ENCODE peak calls at places on chromosomes 3 and 15, in six cellular contexts. M is A549, B is IMR-90, H is K562, L is HepG2, R is GM12878. Y is an unnamed sample.

GRCh38 chr15:66907826-66908502 is 157.4 kb upstream of the SMAD3 start:
- DNase-seq in H (no peak), B (peak), R (peak), M (no peak), L (peak), Y (no peak)

GRCh38 chr3:171470714-171471227 is 10.6 kb upstream of the TNIK start:
- DNase-seq in R (no peak), B (no peak), L (no peak), H (peak), M (no peak), Y (no peak)

GRCh38 chr15:35471024-35471423 is 74.9 kb downstream of the DPH6 start:
- DNase-seq in B (no peak), H (no peak), M (no peak), R (no peak), L (no peak), Y (no peak)

GRCh38 chr3:54870423-54870822 is 57.4 kb downstream of the LRTM1 start:
- DNase-seq in R (no peak), H (peak), B (peak), M (peak), L (peak), Y (peak)

GRCh38 chr15:92109485-92109884 is 256.0 kb downstream of the SLCO3A1 start:
- DNase-seq in M (no peak), R (no peak), L (no peak), H (no peak), B (no peak), Y (no peak)

GRCh38 chr15:88274534-88275460 is 18.3 kb upstream of the NTRK3 start:
- DNase-seq in H (peak), M (peak), R (no peak), L (peak), B (peak), Y (peak)

GRCh38 chr3:74268753-74269152 is 345.7 kb downstream of the CNTN3 start:
- DNase-seq in B (peak), M (no peak), L (no peak), R (no peak), H (no peak), Y (no peak)

GRCh38 chr3:117885046-117885445 is 1149.6 kb downstream of the IGSF11 start:
- DNase-seq in M (no peak), H (no peak), L (no peak), B (no peak), R (no peak), Y (no peak)

GRCh38 chr3:138257986-138258385 is 70.9 kb downstream of the ARMC8 start:
- DNase-seq in H (no peak), M (no peak), B (no peak), L (no peak), R (no peak), Y (no peak)

GRCh38 chr3:55875137-55875536 is 388.0 kb upstream of the WNT5A start:
- DNase-seq in R (no peak), H (no peak), L (no peak), B (peak), M (no peak), Y (no peak)

GRCh38 chr15:40379853-40380252 is 2.7 kb upstream of the KNSTRN start:
- DNase-seq in B (peak), M (peak), R (no peak), L (peak), H (no peak), Y (no peak)

GRCh38 chr3:71197841-71198565 is 385.5 kb downstream of the FOXP1 start:
- DNase-seq in H (no peak), R (no peak), M (no peak), L (no peak), B (no peak), Y (no peak)

GRCh38 chr3:48398701-48399386 is 26.8 kb downstream of the FBXW12 start:
- DNase-seq in B (no peak), L (no peak), R (no peak), H (no peak), M (no peak), Y (peak)

GRCh38 chr15:61228025-61228901 is 839 bp downstream of the RORA start:
- DNase-seq in L (no peak), H (no peak), B (peak), M (peak), R (no peak), Y (peak)

GRCh38 chr3:78919021-78919755 is 848.6 kb downstream of the ROBO1 start:
- DNase-seq in B (peak), H (no peak), M (peak), R (peak), L (peak), Y (no peak)

GRCh38 chr3:57157666-57158065 is 7.5 kb downstream of the IL17RD start:
- DNase-seq in R (no peak), M (no peak), H (no peak), L (no peak), B (no peak), Y (no peak)

GRCh38 chr15:74405823-74406222 is 27.9 kb downstream of the SEMA7A start:
- DNase-seq in B (no peak), L (no peak), R (no peak), H (no peak), M (no peak), Y (no peak)

GRCh38 chr3:27728195-27729087 is 6.3 kb upstream of the EOMES start:
- DNase-seq in H (peak), R (no peak), B (no peak), M (no peak), L (peak), Y (peak)

GRCh38 chr3:55629432-55629831 is 142.3 kb upstream of the WNT5A start:
- DNase-seq in L (no peak), M (no peak), H (no peak), B (peak), R (no peak), Y (no peak)

GRCh38 chr3:11637901-11638668 is 5.6 kb downstream of the VGLL4 start:
- DNase-seq in L (no peak), H (no peak), M (no peak), R (no peak), B (peak), Y (peak)

GRCh38 chr3:49035278-49035677 is 6.1 kb upstream of the IMPDH2 start:
- DNase-seq in R (no peak), H (no peak), B (no peak), L (no peak), M (no peak), Y (no peak)

GRCh38 chr3:122030381-122031122 is 8.5 kb upstream of the ILDR1 start:
- DNase-seq in R (peak), B (peak), M (no peak), H (no peak), L (no peak), Y (no peak)

GRCh38 chr3:49873623-49874022 is 3.9 kb upstream of the CAMKV start:
- DNase-seq in M (no peak), L (peak), B (no peak), R (no peak), H (no peak), Y (peak)

GRCh38 chr3:42731476-42732195 is 29.0 kb upstream of the HHATL start:
- DNase-seq in B (no peak), R (no peak), H (no peak), M (no peak), L (no peak), Y (no peak)

GRCh38 chr15:45064386-45064785 is 41.4 kb downstream of the SORD start:
- DNase-seq in L (peak), M (no peak), R (no peak), B (peak), H (no peak), Y (no peak)

GRCh38 chr3:113110263-113110662 is 101.1 kb upstream of the BOC start:
- DNase-seq in L (no peak), M (no peak), B (no peak), R (no peak), H (no peak), Y (no peak)

GRCh38 chr3:181292984-181293383 is 303.4 kb upstream of the DNAJC19 start:
- DNase-seq in L (no peak), H (no peak), R (no peak), M (no peak), B (peak), Y (no peak)

GRCh38 chr3:18019178-18019530 is 276.7 kb upstream of the TBC1D5 start:
- DNase-seq in M (no peak), B (no peak), R (no peak), H (no peak), L (no peak), Y (no peak)

DNA sequence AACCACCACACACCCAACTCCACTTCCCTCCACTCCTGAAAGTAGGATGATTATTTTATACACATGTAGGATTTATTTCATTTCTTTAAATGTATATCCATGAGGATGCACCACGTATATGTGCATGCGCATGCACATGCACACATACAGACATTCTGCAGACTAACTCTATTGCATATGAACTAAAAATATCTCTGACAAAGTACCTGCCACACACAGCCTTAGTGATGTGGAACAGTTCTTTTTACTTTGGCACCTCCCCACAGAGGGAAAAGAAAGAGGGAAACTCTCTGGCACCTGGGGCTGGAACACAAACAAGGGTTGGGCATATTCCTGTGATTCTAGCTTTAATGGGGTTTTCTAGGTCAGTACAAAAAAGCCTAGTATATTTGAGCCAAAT is 138.2 kb downstream of the CLASP2 start:
- DNase-seq in B (no peak), M (no peak), L (no peak), R (no peak), H (no peak), Y (no peak)
- TF ChIP-seq SMC3 in B (no peak), M (no peak), L (no peak), R (no peak), H (no peak), Y (no peak)

DNA sequence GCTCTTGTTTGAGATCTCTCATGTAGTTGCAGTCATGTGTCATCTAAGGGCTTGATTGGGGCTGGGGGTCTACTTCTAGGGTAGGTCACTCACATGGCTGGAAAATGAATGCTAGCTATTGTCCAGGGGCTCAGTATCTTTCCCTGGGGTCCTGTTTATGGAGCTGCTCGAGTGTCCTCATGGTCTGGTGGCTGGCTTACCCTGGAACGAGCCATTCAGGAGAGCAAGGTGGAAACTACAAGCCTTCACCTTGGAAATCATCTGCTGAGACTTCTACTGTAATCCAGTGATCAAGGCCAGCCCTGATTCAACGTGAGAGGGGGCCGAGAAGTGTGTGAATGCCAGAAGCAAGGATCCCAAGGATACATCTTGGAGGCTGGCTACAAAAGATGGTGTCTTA is 16.2 kb upstream of the RHCG start:
- DNase-seq in B (no peak), L (no peak), R (no peak), H (no peak), M (no peak), Y (no peak)
- TF ChIP-seq SMC3 in B (no peak), L (no peak), R (no peak), H (no peak), M (no peak), Y (no peak)

GRCh38 chr3:10328460-10329071 is 7.7 kb upstream of the SEC13 start:
- DNase-seq in B (no peak), M (no peak), R (no peak), L (no peak), H (no peak), Y (no peak)

GRCh38 chr3:10332481-10333358 is 11.8 kb upstream of the SEC13 start:
- DNase-seq in R (no peak), M (no peak), H (no peak), L (no peak), B (no peak), Y (no peak)

GRCh38 chr3:10331320-10331719 is 10.4 kb upstream of the SEC13 start:
- DNase-seq in L (no peak), M (no peak), H (no peak), B (no peak), R (no peak), Y (no peak)

GRCh38 chr3:10329495-10330015 is 8.6 kb upstream of the SEC13 start:
- DNase-seq in L (no peak), M (no peak), R (no peak), H (no peak), B (no peak), Y (no peak)

DNA sequence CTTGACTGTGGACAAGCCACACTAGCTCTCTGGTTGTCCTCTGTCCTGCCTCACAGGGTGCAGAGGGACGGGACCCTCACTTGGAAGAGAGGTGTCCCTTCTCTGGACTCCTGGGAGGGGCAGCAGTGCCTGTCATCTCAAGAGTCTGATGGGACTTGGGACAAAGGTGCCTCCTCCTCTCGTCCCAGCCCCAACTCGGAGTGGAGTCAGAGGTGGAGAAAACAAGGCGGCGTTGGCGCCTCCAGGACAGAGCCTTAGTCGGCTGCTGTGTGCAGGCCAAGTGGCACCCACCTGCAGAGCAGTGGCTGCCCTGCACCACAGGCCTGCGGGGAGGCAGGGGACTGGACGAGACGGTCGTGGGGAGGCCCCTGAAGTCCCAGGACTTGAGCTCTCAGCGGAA is 9.4 kb upstream of the SEC13 start:
- DNase-seq in H (no peak), M (no peak), L (no peak), B (no peak), R (no peak), Y (no peak)
- TF ChIP-seq SMC3 in H (no peak), M (no peak), L (no peak), B (no peak), R (no peak), Y (no peak)

DNA sequence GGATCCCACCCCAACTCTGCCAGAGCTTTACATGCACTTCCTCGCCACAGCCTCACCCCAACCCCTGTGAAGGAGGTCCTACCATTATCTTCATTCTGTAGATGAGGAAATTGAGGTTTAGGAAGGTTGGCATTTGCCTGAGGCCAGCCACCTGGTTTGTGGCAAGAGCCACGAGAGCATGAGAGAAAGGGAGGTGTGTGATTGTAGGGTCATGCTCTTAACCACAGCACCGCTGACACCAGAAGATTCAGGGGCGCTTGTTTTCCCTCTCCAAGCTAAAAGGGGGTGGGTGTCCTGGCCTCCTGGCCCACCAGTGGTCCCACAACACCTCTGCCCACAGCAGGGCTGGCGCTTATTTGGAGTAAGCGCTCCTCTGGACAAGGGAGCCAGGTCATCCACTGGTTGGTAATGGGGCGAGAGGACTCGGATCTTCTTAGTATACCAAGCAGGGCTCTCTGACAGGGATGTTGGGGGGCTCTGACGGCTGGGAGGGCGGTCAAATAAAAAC is 691 bp downstream of the RHCG start:
- DNase-seq in M (no peak), L (no peak), R (no peak), H (no peak), B (no peak), Y (no peak)
- TF ChIP-seq SMC3 in M (no peak), L (no peak), R (no peak), H (no peak), B (no peak), Y (no peak)

GRCh38 chr3:106294121-106294520 is 425.3 kb upstream of the CBLB start:
- DNase-seq in B (no peak), M (no peak), R (no peak), L (no peak), H (no peak), Y (no peak)

GRCh38 chr3:106302451-106303221 is 433.8 kb upstream of the CBLB start:
- DNase-seq in M (no peak), H (no peak), R (peak), B (no peak), L (no peak), Y (no peak)

GRCh38 chr3:106296111-106296510 is 427.3 kb upstream of the CBLB start:
- DNase-seq in M (no peak), H (no peak), B (no peak), R (no peak), L (no peak), Y (no peak)

GRCh38 chr3:106305127-106305526 is 436.3 kb upstream of the CBLB start:
- DNase-seq in R (no peak), M (no peak), H (no peak), B (peak), L (no peak), Y (no peak)

GRCh38 chr3:106299300-106300098 is 430.7 kb upstream of the CBLB start:
- DNase-seq in L (no peak), H (no peak), M (no peak), R (peak), B (peak), Y (no peak)
- TF ChIP-seq SMC3 in L (no peak), H (no peak), M (no peak), R (no peak), B (no peak), Y (no peak)

DNA sequence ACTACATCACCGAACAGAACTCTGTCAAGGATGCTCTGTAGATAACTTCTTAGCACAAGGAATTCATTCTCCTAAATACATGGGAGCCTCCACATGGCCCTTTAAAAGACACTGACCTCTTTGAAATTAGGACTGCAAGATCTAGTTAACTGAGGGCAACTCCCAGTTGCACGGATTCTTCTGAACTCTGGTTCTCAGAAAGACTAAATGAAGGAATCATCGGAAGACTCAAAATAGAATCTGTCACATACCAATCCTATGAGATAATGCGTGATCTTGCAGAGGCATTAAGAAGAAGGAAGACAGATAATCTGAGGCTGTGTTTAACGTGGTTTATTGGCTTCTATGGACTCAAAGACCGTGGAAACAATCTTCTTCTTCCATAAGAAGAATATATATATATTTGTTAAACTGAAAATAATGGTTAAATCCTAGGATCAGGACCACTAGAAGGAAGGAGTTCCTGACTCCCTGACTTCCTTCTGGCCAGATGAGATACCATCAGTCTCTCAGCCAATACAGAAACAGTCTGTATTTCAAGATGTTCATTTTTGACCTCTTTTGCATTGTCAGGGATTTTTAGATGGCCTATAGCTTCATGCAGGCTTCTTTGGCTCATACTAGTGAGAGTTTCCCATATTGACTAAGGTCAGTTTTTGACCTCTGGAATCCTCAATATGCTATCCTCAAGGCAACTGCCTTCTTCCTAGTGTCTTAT is 33.9 kb upstream of the TBC1D23 start:
- DNase-seq in H (no peak), M (no peak), R (no peak), L (no peak), B (peak), Y (no peak)
- TF ChIP-seq SMC3 in H (no peak), M (no peak), R (no peak), L (no peak), B (no peak), Y (no peak)

DNA sequence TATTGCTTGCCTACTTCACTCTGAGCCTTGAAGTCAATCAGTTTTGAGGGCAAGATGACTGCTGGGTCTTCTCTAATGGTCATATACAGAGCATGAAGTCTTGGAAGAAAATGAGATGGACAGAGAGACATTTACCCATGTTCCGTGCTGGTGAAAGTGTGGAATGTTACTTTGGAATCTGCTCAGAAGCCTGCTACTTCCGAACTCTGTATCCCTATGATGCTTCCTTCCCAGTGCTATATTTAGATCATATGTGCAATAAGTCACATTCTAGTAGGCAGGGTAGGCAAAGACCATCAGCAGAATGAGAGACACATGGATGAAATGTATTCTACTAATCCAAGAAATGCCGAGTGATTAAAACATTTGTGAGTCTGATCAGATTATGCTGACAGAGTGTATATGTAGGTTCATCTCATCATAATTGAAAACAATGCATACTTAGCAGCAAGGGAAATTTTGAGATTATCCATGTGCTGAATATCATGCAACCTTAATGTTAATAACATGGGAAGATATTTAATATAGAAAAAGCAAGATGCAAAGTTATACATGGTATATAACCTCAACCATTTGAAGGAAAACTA is 60.5 kb downstream of the RAB7A start:
- DNase-seq in H (no peak), L (no peak), R (no peak), B (peak), M (no peak), Y (no peak)
- TF ChIP-seq SMC3 in H (no peak), L (no peak), R (no peak), B (no peak), M (no peak), Y (no peak)